ENCODE peak calls at places on chromosomes 12 and 14, in five cellular contexts. Q is AG10803, W is spleen, Y is K562, S is A673. J is an unnamed sample.

GRCh38 chr12:18703326-18703725 is 34.5 kb downstream of the PLCZ1 start:
- DNase-seq in Q (no peak), W (no peak), Y (no peak), S (no peak), J (no peak)

GRCh38 chr12:466039-466438 is 6.3 kb downstream of the B4GALNT3 start:
- DNase-seq in Q (no peak), W (no peak), Y (no peak), S (no peak), J (no peak)

GRCh38 chr14:35351497-35351896 is 53.1 kb downstream of the NFKBIA start:
- DNase-seq in Q (no peak), W (no peak), Y (no peak), S (no peak), J (no peak)

GRCh38 chr14:102316048-102316745 is 3.3 kb upstream of the ZNF839 start:
- DNase-seq in Q (peak), W (peak), Y (no peak), S (peak), J (no peak)

GRCh38 chr14:52069617-52070431 is 965 bp upstream of the NID2 start:
- DNase-seq in Q (peak), W (no peak), Y (no peak), S (peak), J (no peak)

GRCh38 chr12:10717410-10717809 is 5.7 kb downstream of the YBX3 start:
- DNase-seq in Q (peak), W (no peak), Y (no peak), S (peak), J (peak)

GRCh38 chr12:12717586-12718381 is 616 bp downstream of the CDKN1B start:
- DNase-seq in Q (no peak), W (peak), Y (no peak), S (peak), J (no peak)

GRCh38 chr12:123055281-123055766 is 74.8 kb downstream of the ARL6IP4 start:
- DNase-seq in Q (no peak), W (peak), Y (no peak), S (peak), J (no peak)

GRCh38 chr14:79118291-79118690 is 948.1 kb downstream of the NRXN3 start:
- DNase-seq in Q (no peak), W (no peak), Y (no peak), S (no peak), J (no peak)

GRCh38 chr14:76595266-76595665 is 166.0 kb upstream of the VASH1 start:
- DNase-seq in Q (no peak), W (no peak), Y (no peak), S (no peak), J (no peak)

GRCh38 chr14:71472961-71473340 is 459.3 kb upstream of the RGS6 start:
- DNase-seq in Q (no peak), W (no peak), Y (no peak), S (no peak), J (no peak)

GRCh38 chr14:91167380-91167770 is 53.5 kb downstream of the DGLUCY start:
- DNase-seq in Q (no peak), W (no peak), Y (no peak), S (no peak), J (no peak)

GRCh38 chr14:71137536-71138235 is 230.4 kb downstream of the PCNX1 start:
- DNase-seq in Q (no peak), W (no peak), Y (no peak), S (no peak), J (no peak)

GRCh38 chr12:131253376-131254026 is 299.8 kb downstream of the ADGRD1 start:
- DNase-seq in Q (no peak), W (no peak), Y (no peak), S (no peak), J (no peak)

GRCh38 chr14:100471451-100472093 is 115.6 kb downstream of the BEGAIN start:
- DNase-seq in Q (no peak), W (no peak), Y (no peak), S (no peak), J (no peak)

GRCh38 chr14:60590907-60591510 is 58.3 kb downstream of the SIX1 start:
- DNase-seq in Q (peak), W (no peak), Y (no peak), S (peak), J (no peak)

GRCh38 chr12:121590476-121591143 is 9.8 kb upstream of the KDM2B start:
- DNase-seq in Q (peak), W (no peak), Y (no peak), S (no peak), J (no peak)

GRCh38 chr14:30874999-30875787 is 834 bp downstream of the COCH start:
- DNase-seq in Q (no peak), W (peak), Y (peak), S (peak), J (no peak)

GRCh38 chr12:1502856-1503255 is 91.5 kb downstream of the FBXL14 start:
- DNase-seq in Q (no peak), W (no peak), Y (no peak), S (no peak), J (no peak)

GRCh38 chr14:105525861-105526780 is at the start of gene TMEM121:
- DNase-seq in Q (no peak), W (peak), Y (peak), S (peak), J (no peak)

GRCh38 chr12:2382391-2383155 is 329.8 kb downstream of the CACNA1C start:
- DNase-seq in Q (peak), W (no peak), Y (no peak), S (no peak), J (no peak)

GRCh38 chr12:115756271-115756670 is 521.2 kb downstream of the MED13L start:
- DNase-seq in Q (no peak), W (no peak), Y (no peak), S (no peak), J (no peak)

GRCh38 chr14:51547260-51547659 is 104.5 kb upstream of the FRMD6 start:
- DNase-seq in Q (peak), W (no peak), Y (no peak), S (no peak), J (peak)

GRCh38 chr12:116528498-116528897 is 30.7 kb upstream of the MAP1LC3B2 start:
- DNase-seq in Q (peak), W (no peak), Y (no peak), S (no peak), J (no peak)

GRCh38 chr12:96495155-96495554 is 5.8 kb downstream of the CFAP54 start:
- DNase-seq in Q (no peak), W (no peak), Y (no peak), S (peak), J (no peak)

GRCh38 chr12:39368891-39369290 is 74.0 kb downstream of the KIF21A start:
- DNase-seq in Q (no peak), W (no peak), Y (no peak), S (no peak), J (no peak)

GRCh38 chr12:6334940-6335450 is 6.9 kb downstream of the TNFRSF1A start:
- DNase-seq in Q (peak), W (peak), Y (no peak), S (no peak), J (no peak)

GRCh38 chr12:99111600-99111999 is 466.5 kb downstream of the APAF1 start:
- DNase-seq in Q (no peak), W (no peak), Y (no peak), S (peak), J (peak)

GRCh38 chr12:116502989-116503496 is 56.1 kb upstream of the MAP1LC3B2 start:
- DNase-seq in Q (no peak), W (no peak), Y (no peak), S (no peak), J (no peak)

GRCh38 chr14:75165586-75166391 is 10.6 kb downstream of the TMED10 start:
- DNase-seq in Q (no peak), W (no peak), Y (no peak), S (no peak), J (no peak)

GRCh38 chr12:124543052-124543590 is 24.3 kb downstream of the NCOR2 start:
- DNase-seq in Q (peak), W (peak), Y (no peak), S (peak), J (no peak)

GRCh38 chr12:124422142-124422569 is 127.3 kb downstream of the RFLNA start:
- DNase-seq in Q (no peak), W (no peak), Y (peak), S (no peak), J (peak)

GRCh38 chr12:108922918-108923317 is 43.0 kb downstream of the DAO start:
- DNase-seq in Q (no peak), W (no peak), Y (no peak), S (no peak), J (no peak)

GRCh38 chr12:30301291-30301690 is 394.4 kb downstream of the IPO8 start:
- DNase-seq in Q (no peak), W (no peak), Y (no peak), S (no peak), J (no peak)

GRCh38 chr12:89349814-89350213 is 2.5 kb downstream of the DUSP6 start:
- DNase-seq in Q (peak), W (no peak), Y (no peak), S (peak), J (no peak)

DNA sequence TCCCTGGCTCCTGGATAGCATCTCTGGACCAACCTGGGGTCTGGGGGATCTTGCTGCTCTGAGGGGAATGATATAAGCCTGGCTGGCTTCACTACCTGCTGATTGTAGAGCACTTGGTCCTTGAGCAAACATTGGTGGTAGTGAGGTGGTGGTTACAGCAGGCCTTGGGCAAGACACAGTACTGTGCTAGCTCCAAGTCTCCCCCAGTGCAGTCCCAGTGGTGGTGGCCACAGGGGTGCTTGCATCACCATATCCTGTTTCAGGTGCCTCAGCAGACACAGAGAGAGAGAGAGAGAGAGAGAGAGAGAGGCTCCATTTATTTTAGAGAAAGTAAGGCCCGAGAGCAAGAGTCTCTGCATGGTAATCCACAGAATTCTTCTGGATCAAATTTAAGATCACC is 186.3 kb downstream of the MYRFL start:
- DNase-seq in Q (no peak), W (no peak), Y (no peak), S (no peak), J (no peak)
- H3K4me3 ChIP-seq in Q (no peak), W (no peak), Y (no peak), S (no peak), J (no peak)

DNA sequence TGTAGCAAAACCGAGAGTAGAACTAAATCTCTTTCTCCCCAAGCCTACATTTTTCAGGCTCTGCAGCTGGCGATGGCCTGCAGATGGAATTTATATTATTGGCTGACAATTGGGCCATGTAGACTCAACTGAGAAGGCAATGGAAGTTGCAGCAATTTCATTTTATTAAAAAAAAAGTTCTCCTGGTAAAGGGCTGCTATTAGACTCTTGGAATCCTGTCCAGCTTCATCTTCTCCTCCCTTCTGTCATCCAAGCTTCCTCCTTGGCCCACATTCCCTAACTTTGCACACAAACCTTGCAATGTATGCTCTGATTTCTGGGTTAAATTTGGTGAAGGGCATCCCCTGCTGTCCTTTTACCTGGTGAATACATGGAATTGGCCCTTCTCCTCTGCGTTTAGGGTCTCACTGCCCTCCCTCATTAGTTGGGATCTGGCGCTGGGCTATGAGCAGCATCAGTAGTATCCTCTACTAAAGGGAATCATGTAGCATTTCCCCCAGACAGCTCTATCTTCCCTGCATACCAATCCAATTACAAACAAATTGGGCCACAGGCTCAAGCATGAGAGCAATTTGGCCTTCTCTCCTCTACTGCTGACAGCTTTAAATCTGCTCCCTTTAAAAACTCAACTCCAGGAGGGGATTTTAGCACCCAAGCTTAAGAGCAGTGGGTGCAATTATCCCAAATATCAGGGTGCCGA is 336.9 kb downstream of the BMP4 start:
- DNase-seq in Q (peak), W (no peak), Y (no peak), S (no peak), J (no peak)
- TF ChIP-seq CTCF in Q (no peak), W (no peak), Y (no peak), S (no peak), J (no peak)

GRCh38 chr12:132493482-132494178 is 3.7 kb downstream of the FBRSL1 start:
- DNase-seq in Q (no peak), W (no peak), Y (peak), S (no peak), J (no peak)
- H3K4me3 ChIP-seq in Q (no peak), W (no peak), Y (no peak), S (no peak), J (peak)

DNA sequence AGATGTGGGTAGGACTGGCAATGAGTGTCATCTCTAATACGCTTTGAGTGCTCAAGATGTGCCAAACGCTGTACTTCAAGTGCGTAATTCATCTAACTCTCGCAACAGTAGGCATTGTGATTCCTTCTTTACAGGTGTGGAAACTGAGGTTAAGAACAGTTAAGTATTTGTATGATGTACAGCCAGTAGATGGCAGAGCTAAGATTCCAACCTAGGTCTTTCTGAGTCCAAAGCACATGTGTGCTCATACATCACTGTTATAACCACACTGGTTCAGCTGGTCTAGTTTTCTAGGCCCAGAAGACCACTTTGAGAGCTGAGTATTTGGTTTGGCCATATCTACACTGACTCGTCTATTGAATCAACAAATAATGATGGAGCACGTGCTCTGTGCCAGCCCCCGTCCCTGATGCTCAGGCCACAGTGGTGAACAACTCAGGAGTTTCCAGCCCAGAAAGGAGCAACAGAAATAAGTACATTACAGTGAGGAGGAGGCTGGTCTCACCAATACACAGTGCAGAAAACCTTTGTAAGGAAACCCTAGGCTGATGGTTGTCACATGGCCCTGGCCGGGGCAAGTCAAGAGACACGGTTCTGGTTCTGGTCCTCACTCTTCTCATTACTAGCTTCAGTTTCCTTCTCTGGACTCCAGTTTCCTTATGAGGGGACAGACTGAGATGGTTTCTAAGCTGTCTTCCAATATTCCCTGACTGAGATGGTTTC is 69.3 kb upstream of the SCN8A start:
- DNase-seq in Q (no peak), W (no peak), Y (no peak), S (no peak), J (no peak)
- TF ChIP-seq CTCF in Q (peak), W (no peak), Y (no peak), S (peak), J (peak)

GRCh38 chr12:106671840-106672239 is 89.0 kb downstream of the RFX4 start:
- DNase-seq in Q (no peak), W (no peak), Y (no peak), S (no peak), J (no peak)
- H3K4me3 ChIP-seq in Q (no peak), W (no peak), Y (no peak), S (no peak), J (no peak)

DNA sequence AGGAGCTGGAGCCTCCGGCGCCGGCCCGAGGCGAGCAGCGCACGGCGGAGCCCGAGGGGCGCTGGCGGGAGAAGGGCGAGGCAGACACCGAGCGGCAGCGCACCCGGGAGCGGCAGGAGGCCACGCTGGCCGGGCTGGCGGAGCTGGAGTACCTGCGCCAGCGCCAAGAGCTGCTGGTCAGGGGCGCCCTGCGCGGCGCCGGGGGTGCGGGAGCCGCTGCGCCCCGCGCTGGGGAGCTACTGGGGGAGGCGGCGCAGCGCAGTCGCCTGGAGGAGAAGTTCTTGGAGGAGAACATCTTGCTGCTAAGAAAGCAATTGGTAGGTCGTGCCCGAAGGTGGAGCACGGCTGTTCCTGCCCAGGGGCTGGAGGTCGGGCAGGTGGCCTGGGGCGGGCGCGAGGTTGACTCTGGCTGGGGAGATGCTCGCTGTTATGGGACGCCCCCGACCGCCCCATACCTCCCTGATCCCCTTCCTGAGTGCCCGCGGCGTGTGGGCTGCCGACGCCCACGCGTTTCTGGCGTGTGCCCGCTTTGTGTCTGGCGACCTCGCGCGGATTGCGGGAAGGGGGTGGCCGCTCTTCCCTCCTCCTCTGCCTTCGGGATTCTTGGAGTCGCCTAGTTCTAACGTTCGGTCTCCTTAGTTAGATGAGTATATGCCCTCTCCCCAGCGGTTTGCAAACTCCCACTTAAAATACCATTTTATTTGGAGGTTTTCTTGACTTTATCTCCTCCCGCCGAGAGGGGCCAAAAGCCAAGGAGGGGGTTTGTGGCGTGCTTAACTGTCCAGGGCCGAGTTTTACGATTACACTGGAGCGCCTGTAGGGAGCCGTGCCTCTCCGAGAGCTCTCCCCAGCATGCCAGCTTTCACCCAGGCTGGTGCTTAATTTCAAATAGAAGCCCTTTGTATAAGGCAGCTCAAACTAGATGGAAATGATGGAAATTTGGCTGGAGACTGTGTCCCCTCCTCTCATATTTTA is 756 bp downstream of the DACT1 start:
- DNase-seq in Q (peak), W (peak), Y (peak), S (peak), J (no peak)
- TF ChIP-seq CTCF in Q (no peak), W (no peak), Y (no peak), S (peak), J (no peak)

J was measured in LNCaP clone FGC.